ENCODE peak calls at places on chromosomes 11 and 22, in six cellular contexts. G is PC-3, U is fibroblast of lung, N is neural progenitor cell, W is mammary epithelial cell, Q is PC-9. C is an unnamed sample.

GRCh38 chr22:22928666-22929380 is 41.2 kb downstream of the IGLL5 start:
- DNase-seq in G (peak; percentile 40), U (peak; percentile 27), N (no peak), W (peak; percentile 8), Q (no peak), C (no peak)

GRCh38 chr22:39530692-39531331 is 1.7 kb downstream of the RPS19BP1 start:
- DNase-seq in G (peak; percentile 57), U (peak; percentile 54), N (peak; percentile 53), W (no peak), Q (no peak), C (peak; percentile 89)

GRCh38 chr11:76214186-76214585 is 7.9 kb upstream of the WNT11 start:
- DNase-seq in G (no peak), U (no peak), N (no peak), W (no peak), Q (no peak), C (no peak)

GRCh38 chr22:27241430-27242110 is 560.0 kb downstream of the MN1 start:
- DNase-seq in G (no peak), U (no peak), N (no peak), W (no peak), Q (no peak), C (no peak)

GRCh38 chr11:47348859-47349258 is 3.6 kb downstream of the MYBPC3 start:
- DNase-seq in G (peak; percentile 49), U (peak; percentile 46), N (peak; percentile 74), W (no peak), Q (peak; percentile 19), C (peak; percentile 42)

GRCh38 chr22:41367039-41367679 is 14.6 kb upstream of the TEF start:
- DNase-seq in G (peak; percentile 71), U (peak; percentile 96), N (peak; percentile 70), W (peak; percentile 94), Q (peak; percentile 98), C (peak; percentile 58)

GRCh38 chr22:36773935-36774334 is 2.0 kb downstream of the IFT27 start:
- DNase-seq in G (peak; percentile 66), U (peak; percentile 47), N (peak; percentile 37), W (peak; percentile 31), Q (no peak), C (peak; percentile 48)

GRCh38 chr11:78138281-78138680 is 1.1 kb downstream of the ALG8 start:
- DNase-seq in G (peak; percentile 54), U (no peak), N (no peak), W (no peak), Q (no peak), C (no peak)

GRCh38 chr11:107565219-107565937 is at the start of gene ALKBH8:
- DNase-seq in G (peak; percentile 84), U (peak; percentile 63), N (peak; percentile 77), W (peak; percentile 68), Q (peak; percentile 47), C (peak; percentile 87)

GRCh38 chr11:70247042-70247709 is 23.3 kb upstream of the PPFIA1 start:
- DNase-seq in G (peak; percentile 30), U (no peak), N (no peak), W (no peak), Q (no peak), C (no peak)

GRCh38 chr22:45475063-45475747 is 27.5 kb upstream of the FBLN1 start:
- DNase-seq in G (no peak), U (peak; percentile 58), N (no peak), W (no peak), Q (no peak), C (no peak)

GRCh38 chr11:27697679-27698275 is 2.5 kb downstream of the BDNF start:
- DNase-seq in G (no peak), U (no peak), N (no peak), W (no peak), Q (no peak), C (peak; percentile 21)

GRCh38 chr11:106121570-106122320 is 44.3 kb downstream of the AASDHPPT start:
- DNase-seq in G (peak; percentile 74), U (no peak), N (no peak), W (no peak), Q (no peak), C (no peak)

GRCh38 chr11:109037856-109038780 is 373.2 kb downstream of the DDX10 start:
- DNase-seq in G (peak; percentile 36), U (peak; percentile 46), N (peak; percentile 12), W (peak; percentile 77), Q (no peak), C (no peak)

GRCh38 chr11:6497069-6497839 is at the start of gene DNHD1:
- DNase-seq in G (no peak), U (peak; percentile 24), N (peak; percentile 16), W (no peak), Q (no peak), C (peak; percentile 89)

GRCh38 chr11:6251120-6251733 is 8.4 kb upstream of the CCKBR start:
- DNase-seq in G (peak; percentile 78), U (peak; percentile 71), N (peak; percentile 85), W (peak; percentile 56), Q (peak; percentile 33), C (peak; percentile 90)

GRCh38 chr11:106463796-106464201 is 386.3 kb downstream of the AASDHPPT start:
- DNase-seq in G (peak; percentile 66), U (peak; percentile 72), N (no peak), W (no peak), Q (no peak), C (no peak)

GRCh38 chr11:86990520-86990919 is 35.3 kb upstream of the FZD4 start:
- DNase-seq in G (peak; percentile 82), U (peak; percentile 28), N (peak; percentile 25), W (peak; percentile 83), Q (no peak), C (peak; percentile 81)

GRCh38 chr11:45225961-45226871 is 59.9 kb downstream of the SYT13 start:
- DNase-seq in G (no peak), U (no peak), N (no peak), W (no peak), Q (no peak), C (no peak)

GRCh38 chr11:88353386-88353785 is 15.8 kb upstream of the CTSC start:
- DNase-seq in G (peak; percentile 75), U (no peak), N (no peak), W (no peak), Q (no peak), C (no peak)

GRCh38 chr22:46738961-46739870 is 1.2 kb upstream of the CERK start:
- DNase-seq in G (no peak), U (peak; percentile 65), N (peak; percentile 36), W (no peak), Q (peak; percentile 58), C (peak; percentile 52)

GRCh38 chr22:26417406-26417805 is 11.7 kb upstream of the ASPHD2 start:
- DNase-seq in G (peak; percentile 15), U (no peak), N (no peak), W (peak; percentile 32), Q (no peak), C (no peak)

GRCh38 chr11:73335204-73335923 is 27.3 kb downstream of the ARHGEF17 start:
- DNase-seq in G (peak; percentile 94), U (peak; percentile 82), N (peak; percentile 83), W (peak; percentile 55), Q (peak; percentile 90), C (peak; percentile 86)
- H3K79me2 ChIP-seq in G (no peaks in the 10 kb centered on the region), U (peaks cover 88% of the 10 kb centered on the region), N (peaks cover 40% of the 10 kb centered on the region), W (peaks cover 46% of the 10 kb centered on the region), Q (no peaks in the 10 kb centered on the region), C (no peaks in the 10 kb centered on the region)

GRCh38 chr11:12685229-12685628 is 11.0 kb downstream of the TEAD1 start:
- DNase-seq in G (peak; percentile 57), U (no peak), N (no peak), W (no peak), Q (no peak), C (no peak)

GRCh38 chr11:12689029-12689755 is 15.0 kb downstream of the TEAD1 start:
- DNase-seq in G (no peak), U (no peak), N (no peak), W (no peak), Q (no peak), C (no peak)

GRCh38 chr11:12686246-12687060 is 12.2 kb downstream of the TEAD1 start:
- DNase-seq in G (peak; percentile 39), U (no peak), N (no peak), W (no peak), Q (no peak), C (no peak)

GRCh38 chr11:12687216-12687623 is 13.0 kb downstream of the TEAD1 start:
- DNase-seq in G (peak; percentile 57), U (no peak), N (no peak), W (no peak), Q (no peak), C (no peak)

GRCh38 chr11:12687740-12688139 is 13.5 kb downstream of the TEAD1 start:
- DNase-seq in G (peak; percentile 69), U (no peak), N (no peak), W (no peak), Q (peak; percentile 56), C (peak; percentile 94)
- H3K27ac ChIP-seq in G (peak overlapping the region; percentile 85), U (peak overlapping the region; percentile 1), N (no peak overlapping the region), W (no peak overlapping the region), Q (peak overlapping the region; percentile 85), C (no peak overlapping the region)

GRCh38 chr11:117091753-117092477 is 6.3 kb downstream of the SIK3 start:
- DNase-seq in G (no peak), U (no peak), N (no peak), W (no peak), Q (no peak), C (no peak)

GRCh38 chr11:117092951-117093590 is 5.2 kb downstream of the SIK3 start:
- DNase-seq in G (no peak), U (no peak), N (no peak), W (no peak), Q (no peak), C (no peak)

GRCh38 chr11:117089685-117090084 is 8.5 kb downstream of the SIK3 start:
- DNase-seq in G (peak; percentile 92), U (no peak), N (no peak), W (peak; percentile 90), Q (peak; percentile 50), C (no peak)

GRCh38 chr11:117087446-117087845 is 10.8 kb downstream of the SIK3 start:
- DNase-seq in G (no peak), U (no peak), N (no peak), W (no peak), Q (no peak), C (no peak)

DNA sequence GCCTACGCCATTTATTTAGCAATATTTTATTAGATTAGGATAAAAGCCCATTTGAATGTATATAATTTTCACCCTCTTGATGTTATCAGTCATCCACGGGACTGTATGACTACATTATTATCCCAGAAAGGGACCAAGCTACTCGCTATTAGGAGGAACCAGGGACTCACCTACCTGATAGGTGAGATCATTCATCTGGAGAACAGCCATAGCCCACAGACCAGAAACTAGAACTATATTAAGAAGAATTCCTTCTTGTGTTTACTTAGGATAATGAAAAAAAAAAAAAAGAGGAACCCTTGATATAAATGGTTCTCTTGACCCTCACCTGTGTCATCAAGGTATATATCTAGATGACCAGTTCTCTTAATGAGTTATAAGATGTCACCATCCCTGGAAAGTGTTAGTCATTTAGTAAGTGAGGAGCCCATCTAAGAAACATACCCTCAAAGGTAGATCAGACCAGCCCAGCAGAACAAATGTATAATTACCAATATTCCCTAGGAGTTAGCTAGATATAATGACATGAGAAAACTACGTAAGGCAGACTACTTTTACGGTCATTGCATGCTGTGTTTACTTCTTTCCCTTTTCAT is 8.0 kb downstream of the SIK3 start:
- DNase-seq in G (peak; percentile 93), U (no peak), N (no peak), W (peak; percentile 85), Q (peak; percentile 44), C (no peak)
- H3K79me2 ChIP-seq in G (peaks cover 92% of the 10 kb centered on the region), U (peaks cover 54% of the 10 kb centered on the region), N (peaks cover 100% of the 10 kb centered on the region), W (peaks cover 84% of the 10 kb centered on the region), Q (peaks cover 91% of the 10 kb centered on the region), C (peaks cover 100% of the 10 kb centered on the region)

DNA sequence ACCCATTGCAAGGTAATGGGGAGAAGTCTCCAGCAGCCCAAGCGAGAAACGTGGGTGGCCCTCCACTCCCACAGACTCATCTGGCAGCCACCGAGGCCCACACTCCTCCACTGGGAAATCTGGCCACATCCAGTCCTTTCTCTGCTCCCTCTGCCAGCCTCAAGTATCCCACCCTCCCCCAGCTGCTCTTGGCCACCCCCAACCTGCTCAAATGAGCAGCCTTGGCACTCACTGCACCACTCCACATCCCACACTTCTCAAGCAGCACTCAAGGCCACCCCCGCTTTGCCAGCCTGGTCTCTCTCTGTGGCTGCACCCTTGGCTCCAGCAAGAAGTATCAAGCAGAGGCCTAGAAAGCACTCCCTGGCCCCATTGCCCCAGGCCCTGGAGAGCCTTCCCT is 28.2 kb downstream of the SLC22A12 start:
- DNase-seq in G (no peak), U (no peak), N (no peak), W (no peak), Q (no peak), C (no peak)
- H3K27ac ChIP-seq in G (no peak overlapping the region), U (no peak overlapping the region), N (no peak overlapping the region), W (no peak overlapping the region), Q (no peak overlapping the region), C (no peak overlapping the region)

C was measured in GM23338.